ENCODE peak calls at places on chromosomes 7 and 10, in four cellular contexts. L is suprapubic skin, X is tibial nerve, V is upper lobe of left lung. C is an unnamed sample.

GRCh38 chr7:82778021-82778420 is 334.4 kb upstream of the CACNA2D1 start:
- DNase-seq in L (no peak), V (no peak), X (no peak), C (no peak)

GRCh38 chr10:122878799-122879338 is 512 bp downstream of the FAM24B start:
- DNase-seq in V (no peak), X (no peak), L (no peak), C (no peak)

GRCh38 chr10:6503171-6503570 is 76.9 kb downstream of the PRKCQ start:
- DNase-seq in L (no peak), X (no peak), V (no peak), C (no peak)

GRCh38 chr10:71471031-71471430 is 74.3 kb downstream of the CDH23 start:
- DNase-seq in X (no peak), V (no peak), L (no peak), C (no peak)

GRCh38 chr10:106424981-106425380 is 739.5 kb downstream of the SORCS1 start:
- DNase-seq in V (no peak), X (no peak), L (no peak), C (no peak)

GRCh38 chr10:30639946-30640786 is 10.6 kb upstream of the LYZL2 start:
- DNase-seq in V (no peak), X (no peak), L (no peak), C (peak)

GRCh38 chr10:99630991-99631390 is 10.8 kb upstream of the SLC25A28 start:
- DNase-seq in X (no peak), L (no peak), V (no peak), C (no peak)

GRCh38 chr7:132202541-132202940 is 373.7 kb downstream of the PLXNA4 start:
- DNase-seq in X (no peak), V (peak), L (no peak), C (no peak)

GRCh38 chr10:20771053-20771452 is 126.1 kb downstream of the NEBL start:
- DNase-seq in V (no peak), X (no peak), L (no peak), C (no peak)

GRCh38 chr10:72927485-72927884 is 27.1 kb downstream of the PLA2G12B start:
- DNase-seq in L (no peak), V (no peak), X (no peak), C (no peak)

GRCh38 chr10:104069610-104070009 is 16.1 kb downstream of the COL17A1 start:
- DNase-seq in L (no peak), V (no peak), X (no peak), C (no peak)

GRCh38 chr10:110016037-110016436 is 8.3 kb downstream of the ADD3 start:
- DNase-seq in L (no peak), X (no peak), V (no peak), C (peak)

GRCh38 chr10:8498881-8499280 is 444.4 kb downstream of the GATA3 start:
- DNase-seq in X (no peak), V (no peak), L (no peak), C (peak)

GRCh38 chr7:140702774-140703173 is 6.3 kb downstream of the NDUFB2 start:
- DNase-seq in L (no peak), X (no peak), V (no peak), C (no peak)

GRCh38 chr10:7410306-7410799 is 481 bp downstream of the SFMBT2 start:
- DNase-seq in L (no peak), V (peak), X (no peak), C (no peak)

GRCh38 chr10:131453772-131454634 is 142.5 kb upstream of the TCERG1L start:
- DNase-seq in X (peak), V (no peak), L (no peak), C (peak)

GRCh38 chr10:74923556-74923955 is 97.2 kb downstream of the KAT6B start:
- DNase-seq in V (no peak), X (no peak), L (no peak), C (no peak)

GRCh38 chr7:90412458-90413184 is 9.4 kb downstream of the CLDN12 start:
- DNase-seq in V (no peak), L (no peak), X (no peak), C (no peak)

GRCh38 chr7:6730343-6730633 is 23.5 kb upstream of the ZNF12 start:
- DNase-seq in V (no peak), L (no peak), X (no peak), C (peak)

DNA sequence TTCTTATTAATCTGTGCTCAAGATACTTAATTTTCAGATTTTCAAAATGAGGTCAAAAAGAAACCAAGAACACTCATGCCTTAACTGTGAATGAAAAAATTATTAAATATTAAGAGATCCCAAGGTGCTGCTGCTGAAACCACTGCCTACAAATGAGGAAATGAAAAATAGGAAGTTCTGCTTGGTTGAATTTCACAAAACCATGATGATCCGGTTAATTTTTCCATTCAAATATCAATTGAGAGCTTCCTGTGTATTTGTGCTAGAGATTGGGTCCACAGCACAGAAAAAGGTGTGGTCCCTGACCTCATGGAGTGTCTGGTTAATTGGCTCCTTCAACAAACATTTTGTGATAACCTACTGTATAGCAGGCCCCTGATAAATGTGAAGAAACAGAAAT is 132.7 kb upstream of the YAE1 start:
- DNase-seq in V (no peak), X (no peak), L (no peak), C (no peak)
- TF ChIP-seq EP300 in V (no peak), X (no peak), L (no peak), C (no peak)

GRCh38 chr7:148882192-148882591 is 1.9 kb downstream of the EZH2 start:
- DNase-seq in X (no peak), L (no peak), V (no peak), C (no peak)
- H3K4me3 ChIP-seq in X (no peak), L (no peak), V (no peak), C (peak)

GRCh38 chr7:20785211-20786048 is 1.3 kb downstream of the SP8 start:
- DNase-seq in V (peak), L (no peak), X (no peak), C (no peak)
- TF ChIP-seq EP300 in V (no peak), L (no peak), X (no peak), C (no peak)

DNA sequence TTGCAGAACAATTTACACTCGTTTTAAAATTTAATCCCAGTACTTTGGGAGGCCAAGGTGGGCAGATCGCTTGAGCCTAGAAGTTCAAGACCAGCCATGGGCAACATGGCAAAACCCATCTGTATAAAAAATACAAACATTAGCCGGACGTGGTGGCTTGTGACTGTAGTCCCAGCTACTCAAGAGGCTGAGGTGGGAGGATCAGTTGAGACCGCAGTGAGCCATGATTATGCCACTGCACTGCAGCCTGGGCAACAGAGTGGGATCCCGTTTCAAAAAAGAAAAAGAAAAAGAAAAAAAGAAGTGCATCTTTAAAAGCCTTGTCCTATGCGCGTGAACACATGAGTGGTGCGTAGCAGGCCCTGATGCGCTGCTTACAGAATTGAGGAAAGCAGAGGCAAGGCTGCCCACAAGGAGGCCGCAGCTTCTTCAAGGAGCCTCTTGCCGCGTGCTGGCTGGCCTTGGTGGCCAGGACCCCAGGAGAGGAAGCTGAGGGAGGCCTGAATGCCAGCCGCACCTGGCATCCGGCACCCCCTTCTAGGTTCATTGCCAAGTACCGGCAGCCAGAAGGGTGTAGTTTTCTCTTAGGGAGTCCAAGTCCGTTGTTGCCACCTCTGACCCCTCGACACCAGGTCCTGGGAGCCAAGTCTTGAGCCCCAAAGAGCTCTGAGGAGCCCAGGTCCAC is 124.5 kb downstream of the UBE2H start:
- DNase-seq in V (no peak), L (no peak), X (no peak), C (no peak)
- H3K4me3 ChIP-seq in V (no peak), L (no peak), X (no peak), C (no peak)

GRCh38 chr7:107940951-107941350 is 50.0 kb downstream of the DLD start:
- DNase-seq in L (no peak), V (no peak), X (no peak), C (no peak)

GRCh38 chr7:107937514-107937913 is 46.5 kb downstream of the DLD start:
- DNase-seq in L (no peak), V (no peak), X (no peak), C (no peak)

GRCh38 chr7:107939472-107940145 is 48.6 kb downstream of the DLD start:
- DNase-seq in L (no peak), X (no peak), V (no peak), C (no peak)

GRCh38 chr7:107940146-107940489 is 49.1 kb downstream of the DLD start:
- DNase-seq in X (no peak), V (peak), L (no peak), C (no peak)

GRCh38 chr7:107938448-107939250 is 47.7 kb downstream of the DLD start:
- DNase-seq in X (no peak), V (no peak), L (no peak), C (no peak)
- TF ChIP-seq EP300 in X (no peak), V (no peak), L (no peak), C (no peak)

GRCh38 chr10:1054684-1055083 is 1.5 kb upstream of the WDR37 start:
- DNase-seq in L (no peak), X (no peak), V (no peak), C (no peak)
- H3K4me3 ChIP-seq in L (no peak), X (no peak), V (no peak), C (peak)

GRCh38 chr10:490256-490655 is 199.2 kb downstream of the DIP2C start:
- DNase-seq in V (no peak), X (peak), L (peak), C (no peak)
- TF ChIP-seq EP300 in V (no peak), X (no peak), L (peak), C (no peak)

C was measured in A549.